ENCODE peak calls at places on chromosomes 5 and 9, in four cellular contexts. One of them, this sample, is unnamed.

GRCh38 chr9:108156270-108156998 is 666.9 kb upstream of the KLF4 start:
- DNase-seq in stimulated activated CD8-positive, alpha-beta memory T cell treated with anti-CD3 and anti-CD28 coated beads, Interleukin-7, amount 100 ng/mL, for 1 hour: no peak
- DNase-seq in activated T-helper 1 cell treated with anti-CD3 and anti-CD28 coated beads, Interleukin-2, amount 50 U/mL, for 16 hours: no peak
- DNase-seq in natural killer cell: no peak
- DNase-seq in this sample: no peak

GRCh38 chr5:88675159-88675757 is 207.7 kb downstream of the MEF2C start:
- DNase-seq in stimulated activated CD8-positive, alpha-beta memory T cell treated with anti-CD3 and anti-CD28 coated beads, Interleukin-7, amount 100 ng/mL, for 1 hour: no peak
- DNase-seq in activated T-helper 1 cell treated with anti-CD3 and anti-CD28 coated beads, Interleukin-2, amount 50 U/mL, for 16 hours: no peak
- DNase-seq in natural killer cell: no peak
- DNase-seq in this sample: no peak

GRCh38 chr5:54835642-54836041 is 149.8 kb downstream of the ESM1 start:
- DNase-seq in stimulated activated CD8-positive, alpha-beta memory T cell treated with anti-CD3 and anti-CD28 coated beads, Interleukin-7, amount 100 ng/mL, for 1 hour: no peak
- DNase-seq in activated T-helper 1 cell treated with anti-CD3 and anti-CD28 coated beads, Interleukin-2, amount 50 U/mL, for 16 hours: no peak
- DNase-seq in natural killer cell: no peak
- DNase-seq in this sample: no peak

GRCh38 chr9:109381011-109381729 is 60.3 kb upstream of the EPB41L4B start:
- DNase-seq in stimulated activated CD8-positive, alpha-beta memory T cell treated with anti-CD3 and anti-CD28 coated beads, Interleukin-7, amount 100 ng/mL, for 1 hour: no peak
- DNase-seq in activated T-helper 1 cell treated with anti-CD3 and anti-CD28 coated beads, Interleukin-2, amount 50 U/mL, for 16 hours: no peak
- DNase-seq in natural killer cell: no peak
- DNase-seq in this sample: no peak

GRCh38 chr5:109316631-109317030 is 93.1 kb downstream of the PJA2 start:
- DNase-seq in stimulated activated CD8-positive, alpha-beta memory T cell treated with anti-CD3 and anti-CD28 coated beads, Interleukin-7, amount 100 ng/mL, for 1 hour: no peak
- DNase-seq in activated T-helper 1 cell treated with anti-CD3 and anti-CD28 coated beads, Interleukin-2, amount 50 U/mL, for 16 hours: no peak
- DNase-seq in natural killer cell: no peak
- DNase-seq in this sample: no peak

GRCh38 chr9:77521091-77521490 is 127.0 kb downstream of the GNA14 start:
- DNase-seq in stimulated activated CD8-positive, alpha-beta memory T cell treated with anti-CD3 and anti-CD28 coated beads, Interleukin-7, amount 100 ng/mL, for 1 hour: no peak
- DNase-seq in activated T-helper 1 cell treated with anti-CD3 and anti-CD28 coated beads, Interleukin-2, amount 50 U/mL, for 16 hours: no peak
- DNase-seq in natural killer cell: no peak
- DNase-seq in this sample: no peak

GRCh38 chr5:116626272-116626723 is 51.7 kb upstream of the SEMA6A start:
- DNase-seq in stimulated activated CD8-positive, alpha-beta memory T cell treated with anti-CD3 and anti-CD28 coated beads, Interleukin-7, amount 100 ng/mL, for 1 hour: no peak
- DNase-seq in activated T-helper 1 cell treated with anti-CD3 and anti-CD28 coated beads, Interleukin-2, amount 50 U/mL, for 16 hours: no peak
- DNase-seq in natural killer cell: no peak
- DNase-seq in this sample: no peak

GRCh38 chr5:123721721-123722276 is 209.8 kb downstream of the CSNK1G3 start:
- DNase-seq in stimulated activated CD8-positive, alpha-beta memory T cell treated with anti-CD3 and anti-CD28 coated beads, Interleukin-7, amount 100 ng/mL, for 1 hour: no peak
- DNase-seq in activated T-helper 1 cell treated with anti-CD3 and anti-CD28 coated beads, Interleukin-2, amount 50 U/mL, for 16 hours: no peak
- DNase-seq in natural killer cell: no peak
- DNase-seq in this sample: no peak

GRCh38 chr5:139022528-139022927 is 147.4 kb upstream of the LRRTM2 start:
- DNase-seq in stimulated activated CD8-positive, alpha-beta memory T cell treated with anti-CD3 and anti-CD28 coated beads, Interleukin-7, amount 100 ng/mL, for 1 hour: no peak
- DNase-seq in activated T-helper 1 cell treated with anti-CD3 and anti-CD28 coated beads, Interleukin-2, amount 50 U/mL, for 16 hours: no peak
- DNase-seq in natural killer cell: no peak
- DNase-seq in this sample: no peak

GRCh38 chr9:136196465-136197371 is 8.2 kb downstream of the LHX3 start:
- DNase-seq in stimulated activated CD8-positive, alpha-beta memory T cell treated with anti-CD3 and anti-CD28 coated beads, Interleukin-7, amount 100 ng/mL, for 1 hour: no peak
- DNase-seq in activated T-helper 1 cell treated with anti-CD3 and anti-CD28 coated beads, Interleukin-2, amount 50 U/mL, for 16 hours: no peak
- DNase-seq in natural killer cell: no peak
- DNase-seq in this sample: no peak

GRCh38 chr5:93915142-93915553 is 173.7 kb upstream of the POU5F2 start:
- DNase-seq in stimulated activated CD8-positive, alpha-beta memory T cell treated with anti-CD3 and anti-CD28 coated beads, Interleukin-7, amount 100 ng/mL, for 1 hour: no peak
- DNase-seq in activated T-helper 1 cell treated with anti-CD3 and anti-CD28 coated beads, Interleukin-2, amount 50 U/mL, for 16 hours: no peak
- DNase-seq in natural killer cell: no peak
- DNase-seq in this sample: no peak

GRCh38 chr9:12878342-12878978 is 103.6 kb downstream of the LURAP1L start:
- DNase-seq in stimulated activated CD8-positive, alpha-beta memory T cell treated with anti-CD3 and anti-CD28 coated beads, Interleukin-7, amount 100 ng/mL, for 1 hour: no peak
- DNase-seq in activated T-helper 1 cell treated with anti-CD3 and anti-CD28 coated beads, Interleukin-2, amount 50 U/mL, for 16 hours: no peak
- DNase-seq in natural killer cell: no peak
- DNase-seq in this sample: no peak

This sample was measured in activated naive CD4-positive, alpha-beta T cell treated with anti-CD3 and anti-CD28 coated beads, Interleukin-2, amount 50 U/mL, for 72 hours.